ENCODE peak calls at places on chromosomes 3 and 15, in six cellular contexts. One of them, this sample, is unnamed.

GRCh38 chr15:81182031-81182745 is 14.5 kb upstream of the IL16 start:
- DNase-seq in HFF-Myc: no peak
- DNase-seq in activated naive CD8-positive, alpha-beta T cell treated with anti-CD3 and anti-CD28 coated beads for 36 hours: no peak
- DNase-seq in astrocyte of the cerebellum: no peak
- DNase-seq in coronary artery: no peak
- DNase-seq in astrocyte of the spinal cord: no peak
- DNase-seq in this sample: peak; percentile 31

GRCh38 chr3:196246612-196247308 is 30.4 kb downstream of the SLC51A start:
- DNase-seq in astrocyte of the cerebellum: peak; percentile 48
- DNase-seq in coronary artery: no peak
- DNase-seq in HFF-Myc: no peak
- DNase-seq in activated naive CD8-positive, alpha-beta T cell treated with anti-CD3 and anti-CD28 coated beads for 36 hours: no peak
- DNase-seq in astrocyte of the spinal cord: peak; percentile 84
- DNase-seq in this sample: peak; percentile 85

GRCh38 chr3:57805674-57806073 is 49.6 kb downstream of the SLMAP start:
- DNase-seq in astrocyte of the spinal cord: peak; percentile 79
- DNase-seq in activated naive CD8-positive, alpha-beta T cell treated with anti-CD3 and anti-CD28 coated beads for 36 hours: no peak
- DNase-seq in HFF-Myc: peak; percentile 52
- DNase-seq in coronary artery: no peak
- DNase-seq in astrocyte of the cerebellum: peak; percentile 52
- DNase-seq in this sample: peak; percentile 20

GRCh38 chr3:60399861-60400845 is 851.1 kb downstream of the FHIT start:
- DNase-seq in astrocyte of the cerebellum: no peak
- DNase-seq in HFF-Myc: no peak
- DNase-seq in coronary artery: no peak
- DNase-seq in activated naive CD8-positive, alpha-beta T cell treated with anti-CD3 and anti-CD28 coated beads for 36 hours: no peak
- DNase-seq in astrocyte of the spinal cord: no peak
- DNase-seq in this sample: peak; percentile 12

GRCh38 chr3:49469037-49469875 is 811 bp upstream of the DAG1 start:
- DNase-seq in HFF-Myc: peak; percentile 59
- DNase-seq in astrocyte of the cerebellum: no peak
- DNase-seq in astrocyte of the spinal cord: peak; percentile 50
- DNase-seq in activated naive CD8-positive, alpha-beta T cell treated with anti-CD3 and anti-CD28 coated beads for 36 hours: no peak
- DNase-seq in coronary artery: peak; percentile 91
- DNase-seq in this sample: peak; percentile 43

GRCh38 chr3:179713643-179714090 is 60.8 kb downstream of the USP13 start:
- DNase-seq in astrocyte of the cerebellum: peak; percentile 75
- DNase-seq in coronary artery: no peak
- DNase-seq in astrocyte of the spinal cord: peak; percentile 93
- DNase-seq in activated naive CD8-positive, alpha-beta T cell treated with anti-CD3 and anti-CD28 coated beads for 36 hours: no peak
- DNase-seq in HFF-Myc: no peak
- DNase-seq in this sample: no peak

GRCh38 chr3:48970568-48970967 is 19.5 kb upstream of the P4HTM start:
- DNase-seq in astrocyte of the cerebellum: no peak
- DNase-seq in astrocyte of the spinal cord: no peak
- DNase-seq in coronary artery: no peak
- DNase-seq in HFF-Myc: no peak
- DNase-seq in activated naive CD8-positive, alpha-beta T cell treated with anti-CD3 and anti-CD28 coated beads for 36 hours: no peak
- DNase-seq in this sample: no peak

GRCh38 chr15:70703483-70703882 is 59.9 kb downstream of the UACA start:
- DNase-seq in activated naive CD8-positive, alpha-beta T cell treated with anti-CD3 and anti-CD28 coated beads for 36 hours: no peak
- DNase-seq in HFF-Myc: no peak
- DNase-seq in astrocyte of the cerebellum: no peak
- DNase-seq in coronary artery: no peak
- DNase-seq in astrocyte of the spinal cord: no peak
- DNase-seq in this sample: no peak

GRCh38 chr3:67614195-67614594 is 40.2 kb downstream of the SUCLG2 start:
- DNase-seq in HFF-Myc: no peak
- DNase-seq in astrocyte of the cerebellum: peak; percentile 26
- DNase-seq in activated naive CD8-positive, alpha-beta T cell treated with anti-CD3 and anti-CD28 coated beads for 36 hours: no peak
- DNase-seq in coronary artery: no peak
- DNase-seq in astrocyte of the spinal cord: peak; percentile 42
- DNase-seq in this sample: no peak

This sample was measured in H4.